ENCODE peak calls at places on chromosomes 2 and 18, in seven cellular contexts. A, L, J, X, E, M and R are unnamed samples.

GRCh38 chr18:40357536-40357935 is 1597.5 kb upstream of the PIK3C3 start:
- DNase-seq in A (peak), L (no peak), J (no peak), X (no peak), E (no peak), M (no peak), R (no peak)

GRCh38 chr2:237441605-237442004 is 27.6 kb upstream of the COL6A3 start:
- DNase-seq in A (peak), L (no peak), J (no peak), X (no peak), E (no peak), M (no peak), R (no peak)

GRCh38 chr18:56413862-56414261 is 224.5 kb downstream of the TXNL1 start:
- DNase-seq in A (no peak), L (no peak), J (no peak), X (no peak), E (no peak), M (no peak), R (no peak)

GRCh38 chr2:109649736-109650695 is 35.9 kb downstream of the SOWAHC start:
- DNase-seq in A (no peak), L (no peak), J (no peak), X (no peak), E (no peak), M (no peak), R (no peak)

GRCh38 chr2:74685408-74685807 is 31.4 kb downstream of the SEMA4F start:
- DNase-seq in A (no peak), L (no peak), J (no peak), X (no peak), E (no peak), M (no peak), R (no peak)

GRCh38 chr18:44474067-44474411 is 206.6 kb upstream of the SETBP1 start:
- DNase-seq in A (no peak), L (no peak), J (no peak), X (no peak), E (no peak), M (no peak), R (no peak)

GRCh38 chr2:150606380-150607060 is 119.1 kb upstream of the RND3 start:
- DNase-seq in A (no peak), L (no peak), J (no peak), X (no peak), E (no peak), M (no peak), R (no peak)

GRCh38 chr18:45993441-45993840 is 26.3 kb upstream of the EPG5 start:
- DNase-seq in A (peak), L (no peak), J (no peak), X (peak), E (no peak), M (no peak), R (no peak)

GRCh38 chr2:77642339-77642738 is 120.2 kb upstream of the LRRTM4 start:
- DNase-seq in A (no peak), L (no peak), J (no peak), X (no peak), E (no peak), M (no peak), R (no peak)

GRCh38 chr2:88038263-88039105 is 17.1 kb downstream of the KRCC1 start:
- DNase-seq in A (peak), L (no peak), J (no peak), X (peak), E (peak), M (no peak), R (no peak)

GRCh38 chr2:160228141-160228963 is 28.3 kb upstream of the ITGB6 start:
- DNase-seq in A (peak), L (no peak), J (no peak), X (peak), E (peak), M (no peak), R (no peak)

GRCh38 chr2:172438741-172439508 is 11.5 kb downstream of the ITGA6 start:
- DNase-seq in A (peak), L (no peak), J (no peak), X (peak), E (peak), M (no peak), R (no peak)

GRCh38 chr2:75276093-75277055 is 77.1 kb upstream of the TACR1 start:
- DNase-seq in A (peak), L (no peak), J (no peak), X (peak), E (peak), M (no peak), R (no peak)

GRCh38 chr18:63817441-63818051 is 42.3 kb downstream of the SERPINB7 start:
- DNase-seq in A (peak), L (no peak), J (no peak), X (no peak), E (no peak), M (no peak), R (no peak)

GRCh38 chr2:234996041-234996440 is 44.2 kb downstream of the SH3BP4 start:
- DNase-seq in A (peak), L (no peak), J (no peak), X (no peak), E (no peak), M (no peak), R (no peak)

GRCh38 chr2:72581560-72582181 is 244.2 kb downstream of the EXOC6B start:
- DNase-seq in A (no peak), L (no peak), J (no peak), X (no peak), E (no peak), M (no peak), R (no peak)

GRCh38 chr2:7835693-7836680 is 845.9 kb upstream of the ID2 start:
- DNase-seq in A (peak), L (peak), J (no peak), X (no peak), E (no peak), M (no peak), R (peak)

GRCh38 chr2:166957686-166958085 is 69.4 kb downstream of the XIRP2 start:
- DNase-seq in A (no peak), L (no peak), J (no peak), X (peak), E (no peak), M (no peak), R (no peak)

GRCh38 chr18:26440644-26441043 is 107.7 kb downstream of the KCTD1 start:
- DNase-seq in A (no peak), L (no peak), J (no peak), X (no peak), E (no peak), M (no peak), R (no peak)

GRCh38 chr18:27787543-27787942 is 389.4 kb downstream of the CDH2 start:
- DNase-seq in A (no peak), L (no peak), J (no peak), X (no peak), E (no peak), M (no peak), R (no peak)

GRCh38 chr2:26971911-26972786 is 1.7 kb downstream of the MAPRE3 start:
- DNase-seq in A (no peak), L (no peak), J (no peak), X (no peak), E (no peak), M (no peak), R (no peak)

GRCh38 chr2:10454505-10454904 is 6.4 kb upstream of the ODC1 start:
- DNase-seq in A (no peak), L (no peak), J (no peak), X (no peak), E (no peak), M (no peak), R (no peak)

GRCh38 chr2:7886665-7887064 is 795.2 kb upstream of the ID2 start:
- DNase-seq in A (no peak), L (no peak), J (no peak), X (no peak), E (no peak), M (no peak), R (no peak)

GRCh38 chr18:3447895-3448844 is 1.8 kb upstream of the TGIF1 start:
- DNase-seq in A (peak), L (peak), J (peak), X (peak), E (peak), M (peak), R (peak)

GRCh38 chr2:46970334-46971288 is 55.0 kb upstream of the MCFD2 start:
- DNase-seq in A (peak), L (peak), J (no peak), X (peak), E (peak), M (no peak), R (no peak)

GRCh38 chr18:21808185-21808584 is 67.6 kb downstream of the MIB1 start:
- DNase-seq in A (no peak), L (no peak), J (no peak), X (no peak), E (no peak), M (no peak), R (no peak)

GRCh38 chr2:11681722-11682589 is 12.0 kb upstream of the NTSR2 start:
- DNase-seq in A (no peak), L (no peak), J (peak), X (peak), E (peak), M (no peak), R (peak)

GRCh38 chr2:1754461-1755170 is 10.3 kb upstream of the PXDN start:
- DNase-seq in A (no peak), L (no peak), J (no peak), X (no peak), E (no peak), M (no peak), R (no peak)